ENCODE peak calls at places on chromosomes 7 and 10, in six cellular contexts. One of them, this sample, is unnamed.

GRCh38 chr7:140176271-140176701 is 497 bp downstream of the KDM7A start:
- DNase-seq in Panc1: no peak
- DNase-seq in HCT116: no peak
- DNase-seq in suprapubic skin: no peak
- DNase-seq in GM12891: peak; percentile 13
- DNase-seq in HepG2: no peak
- DNase-seq in this sample: no peak

GRCh38 chr7:431658-432111 is 88.0 kb downstream of the PDGFA start:
- DNase-seq in Panc1: no peak
- DNase-seq in HCT116: no peak
- DNase-seq in suprapubic skin: no peak
- DNase-seq in GM12891: no peak
- DNase-seq in HepG2: no peak
- DNase-seq in this sample: no peak

GRCh38 chr10:56370217-56371113 is 9.4 kb upstream of the ZWINT start:
- DNase-seq in Panc1: no peak
- DNase-seq in HCT116: peak; percentile 21
- DNase-seq in suprapubic skin: no peak
- DNase-seq in GM12891: no peak
- DNase-seq in HepG2: no peak
- DNase-seq in this sample: no peak

GRCh38 chr10:69861251-69862240 is 59.8 kb downstream of the COL13A1 start:
- DNase-seq in Panc1: peak; percentile 89
- DNase-seq in HCT116: peak; percentile 94
- DNase-seq in suprapubic skin: no peak
- DNase-seq in GM12891: no peak
- DNase-seq in HepG2: peak; percentile 34
- DNase-seq in this sample: no peak

GRCh38 chr10:63681965-63682704 is 160.9 kb downstream of the REEP3 start:
- DNase-seq in Panc1: no peak
- DNase-seq in HCT116: no peak
- DNase-seq in suprapubic skin: no peak
- DNase-seq in GM12891: no peak
- DNase-seq in HepG2: no peak
- DNase-seq in this sample: peak; percentile 46

GRCh38 chr10:32210306-32211045 is 136.5 kb downstream of the EPC1 start:
- DNase-seq in Panc1: no peak
- DNase-seq in HCT116: peak; percentile 74
- DNase-seq in suprapubic skin: no peak
- DNase-seq in GM12891: no peak
- DNase-seq in HepG2: peak; percentile 65
- DNase-seq in this sample: no peak

GRCh38 chr7:133846203-133846945 is 280.8 kb upstream of the LRGUK start:
- DNase-seq in Panc1: no peak
- DNase-seq in HCT116: no peak
- DNase-seq in suprapubic skin: no peak
- DNase-seq in GM12891: no peak
- DNase-seq in HepG2: no peak
- DNase-seq in this sample: no peak

GRCh38 chr7:101390901-101391301 is 28.2 kb downstream of the COL26A1 start:
- DNase-seq in Panc1: no peak
- DNase-seq in HCT116: no peak
- DNase-seq in suprapubic skin: no peak
- DNase-seq in GM12891: peak; percentile 71
- DNase-seq in HepG2: peak; percentile 91
- DNase-seq in this sample: no peak

GRCh38 chr10:3248526-3249255 is 76.1 kb upstream of the PITRM1 start:
- DNase-seq in Panc1: peak; percentile 47
- DNase-seq in HCT116: peak; percentile 75
- DNase-seq in suprapubic skin: no peak
- DNase-seq in GM12891: no peak
- DNase-seq in HepG2: no peak
- DNase-seq in this sample: no peak
- TF ChIP-seq POLR2AphosphoS5 in Panc1: no peak
- TF ChIP-seq POLR2AphosphoS5 in HCT116: peak; percentile 18
- TF ChIP-seq POLR2AphosphoS5 in suprapubic skin: no peak
- TF ChIP-seq POLR2AphosphoS5 in GM12891: no peak
- TF ChIP-seq POLR2AphosphoS5 in HepG2: no peak
- TF ChIP-seq POLR2AphosphoS5 in this sample: no peak

GRCh38 chr10:111954364-111954763 is 229.2 kb downstream of the GPAM start:
- DNase-seq in Panc1: no peak
- DNase-seq in HCT116: no peak
- DNase-seq in suprapubic skin: no peak
- DNase-seq in GM12891: no peak
- DNase-seq in HepG2: no peak
- DNase-seq in this sample: no peak

GRCh38 chr10:111953949-111954348 is 229.6 kb downstream of the GPAM start:
- DNase-seq in Panc1: no peak
- DNase-seq in HCT116: no peak
- DNase-seq in suprapubic skin: no peak
- DNase-seq in GM12891: no peak
- DNase-seq in HepG2: no peak
- DNase-seq in this sample: no peak

GRCh38 chr10:111956841-111957240 is 226.7 kb downstream of the GPAM start:
- DNase-seq in Panc1: no peak
- DNase-seq in HCT116: no peak
- DNase-seq in suprapubic skin: no peak
- DNase-seq in GM12891: no peak
- DNase-seq in HepG2: no peak
- DNase-seq in this sample: no peak
- TF ChIP-seq POLR2AphosphoS5 in Panc1: no peak
- TF ChIP-seq POLR2AphosphoS5 in HCT116: no peak
- TF ChIP-seq POLR2AphosphoS5 in suprapubic skin: no peak
- TF ChIP-seq POLR2AphosphoS5 in GM12891: no peak
- TF ChIP-seq POLR2AphosphoS5 in HepG2: no peak
- TF ChIP-seq POLR2AphosphoS5 in this sample: no peak

DNA sequence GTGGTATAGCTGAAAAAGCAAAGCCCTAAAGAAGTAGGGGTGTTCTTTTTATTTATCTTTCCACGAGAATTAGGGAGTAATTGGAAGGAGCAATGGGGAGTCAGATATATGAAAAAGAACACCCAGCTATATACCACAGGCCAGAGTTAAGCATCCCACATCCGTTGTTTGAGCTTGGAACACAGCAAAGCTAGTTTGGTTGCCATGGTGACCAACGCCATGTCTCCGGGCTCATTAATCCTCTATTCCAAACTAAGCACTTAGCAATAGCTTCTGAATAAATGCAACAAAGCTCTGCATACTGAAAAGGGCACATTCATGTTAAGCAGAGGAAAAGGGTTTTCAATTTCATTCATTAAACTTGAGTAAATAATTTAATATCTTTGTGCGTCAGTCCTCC is 23.5 kb downstream of the ASB4 start:
- DNase-seq in Panc1: no peak
- DNase-seq in HCT116: no peak
- DNase-seq in suprapubic skin: no peak
- DNase-seq in GM12891: no peak
- DNase-seq in HepG2: peak; percentile 25
- DNase-seq in this sample: no peak
- TF ChIP-seq POLR2AphosphoS5 in Panc1: no peak
- TF ChIP-seq POLR2AphosphoS5 in HCT116: no peak
- TF ChIP-seq POLR2AphosphoS5 in suprapubic skin: no peak
- TF ChIP-seq POLR2AphosphoS5 in GM12891: no peak
- TF ChIP-seq POLR2AphosphoS5 in HepG2: no peak
- TF ChIP-seq POLR2AphosphoS5 in this sample: no peak

DNA sequence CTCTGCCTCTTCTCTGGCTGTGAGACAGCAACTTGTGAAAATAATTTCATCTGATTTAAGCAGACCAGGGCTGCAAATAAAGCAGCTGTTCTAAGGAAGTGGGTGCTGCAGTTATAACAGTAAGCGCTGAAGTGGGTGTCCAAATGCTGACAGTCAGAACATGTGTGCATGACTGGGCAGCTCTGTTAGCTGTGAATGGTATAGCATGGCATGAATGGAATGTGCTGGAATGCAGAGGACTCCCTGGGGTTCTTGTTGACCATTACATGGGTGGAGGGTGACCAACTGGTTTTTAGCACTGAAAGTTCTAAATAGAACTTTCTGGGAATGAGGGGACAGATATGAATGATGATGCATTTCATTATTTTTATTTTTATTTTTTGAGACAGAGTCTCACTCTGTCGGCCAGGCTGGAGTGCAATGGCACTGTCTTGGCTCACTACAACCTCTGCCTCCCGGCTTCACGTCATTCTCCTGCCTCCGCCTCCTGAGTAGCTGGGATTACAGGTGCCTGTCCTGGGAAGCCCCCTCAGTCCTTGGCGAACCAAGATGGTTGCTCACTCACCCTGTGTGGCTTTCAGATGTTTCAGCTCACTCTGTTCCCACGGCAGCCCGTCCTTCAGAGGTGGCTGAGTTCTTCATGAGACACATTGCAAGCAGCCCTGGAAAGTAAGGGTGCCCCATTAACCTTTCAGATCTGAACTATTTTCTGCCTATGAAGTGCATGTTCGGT is 319.8 kb upstream of the PHYHIPL start:
- DNase-seq in Panc1: peak; percentile 92
- DNase-seq in HCT116: peak; percentile 24
- DNase-seq in suprapubic skin: no peak
- DNase-seq in GM12891: no peak
- DNase-seq in HepG2: peak; percentile 84
- DNase-seq in this sample: peak; percentile 48
- TF ChIP-seq POLR2AphosphoS5 in Panc1: peak; percentile 75
- TF ChIP-seq POLR2AphosphoS5 in HCT116: no peak
- TF ChIP-seq POLR2AphosphoS5 in suprapubic skin: no peak
- TF ChIP-seq POLR2AphosphoS5 in GM12891: no peak
- TF ChIP-seq POLR2AphosphoS5 in HepG2: no peak
- TF ChIP-seq POLR2AphosphoS5 in this sample: peak; percentile 61

GRCh38 chr7:132416395-132416794 is 159.9 kb downstream of the PLXNA4 start:
- DNase-seq in Panc1: no peak
- DNase-seq in HCT116: no peak
- DNase-seq in suprapubic skin: no peak
- DNase-seq in GM12891: no peak
- DNase-seq in HepG2: no peak
- DNase-seq in this sample: no peak
- TF ChIP-seq POLR2AphosphoS5 in Panc1: no peak
- TF ChIP-seq POLR2AphosphoS5 in HCT116: no peak
- TF ChIP-seq POLR2AphosphoS5 in suprapubic skin: no peak
- TF ChIP-seq POLR2AphosphoS5 in GM12891: no peak
- TF ChIP-seq POLR2AphosphoS5 in HepG2: no peak
- TF ChIP-seq POLR2AphosphoS5 in this sample: no peak

DNA sequence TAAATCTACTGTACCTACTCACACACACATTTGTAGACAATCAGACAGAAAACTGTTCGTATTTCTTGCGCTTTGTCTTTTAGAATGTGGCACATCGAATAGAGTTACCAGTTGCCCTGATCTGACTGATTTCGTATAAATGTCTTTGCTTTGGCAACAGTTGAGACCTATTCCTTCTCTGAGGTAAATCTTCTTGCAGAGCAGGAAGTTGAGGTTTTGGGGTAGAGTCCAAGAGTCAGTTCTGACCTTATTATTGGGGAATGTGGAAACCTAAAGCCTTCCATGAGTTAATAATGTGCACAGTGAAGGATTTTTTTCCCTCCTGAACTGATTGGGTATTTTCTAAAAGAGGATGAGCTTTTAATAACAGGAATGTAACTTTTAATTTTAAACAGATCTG is 135.3 kb downstream of the KIAA1217 start:
- DNase-seq in Panc1: no peak
- DNase-seq in HCT116: no peak
- DNase-seq in suprapubic skin: no peak
- DNase-seq in GM12891: no peak
- DNase-seq in HepG2: peak; percentile 4
- DNase-seq in this sample: peak; percentile 76
- TF ChIP-seq POLR2AphosphoS5 in Panc1: no peak
- TF ChIP-seq POLR2AphosphoS5 in HCT116: no peak
- TF ChIP-seq POLR2AphosphoS5 in suprapubic skin: no peak
- TF ChIP-seq POLR2AphosphoS5 in GM12891: no peak
- TF ChIP-seq POLR2AphosphoS5 in HepG2: no peak
- TF ChIP-seq POLR2AphosphoS5 in this sample: peak; percentile 84

This sample was measured in prostate gland.